ENCODE peak calls at places on chromosomes 5 and 9, in four cellular contexts. One of them, this sample, is unnamed.

GRCh38 chr5:73286891-73287290 is 113.9 kb downstream of the TMEM174 start:
- DNase-seq in fibroblast of mammary gland: no peak
- DNase-seq in bronchial epithelial cell: no peak
- DNase-seq in omental fat pad: no peak
- DNase-seq in this sample: no peak

GRCh38 chr9:8468048-8468600 is 668.5 kb upstream of the DMAC1 start:
- DNase-seq in fibroblast of mammary gland: no peak
- DNase-seq in bronchial epithelial cell: no peak
- DNase-seq in omental fat pad: no peak
- DNase-seq in this sample: no peak

GRCh38 chr5:115979203-115979602 is 16.9 kb downstream of the LVRN start:
- DNase-seq in fibroblast of mammary gland: no peak
- DNase-seq in bronchial epithelial cell: no peak
- DNase-seq in omental fat pad: no peak
- DNase-seq in this sample: no peak

GRCh38 chr9:68851657-68852056 is 146.6 kb downstream of the PIP5K1B start:
- DNase-seq in fibroblast of mammary gland: peak
- DNase-seq in bronchial epithelial cell: no peak
- DNase-seq in omental fat pad: no peak
- DNase-seq in this sample: no peak

GRCh38 chr5:127826011-127826410 is 122.8 kb downstream of the CCDC192 start:
- DNase-seq in fibroblast of mammary gland: peak
- DNase-seq in bronchial epithelial cell: no peak
- DNase-seq in omental fat pad: no peak
- DNase-seq in this sample: no peak

GRCh38 chr5:2378976-2379375 is 372.5 kb downstream of the IRX2 start:
- DNase-seq in fibroblast of mammary gland: no peak
- DNase-seq in bronchial epithelial cell: no peak
- DNase-seq in omental fat pad: no peak
- DNase-seq in this sample: no peak

GRCh38 chr9:87713278-87713989 is 12.5 kb upstream of the CTSL start:
- DNase-seq in fibroblast of mammary gland: peak
- DNase-seq in bronchial epithelial cell: peak
- DNase-seq in omental fat pad: peak
- DNase-seq in this sample: peak

GRCh38 chr9:127899200-127899943 is at the start of gene ST6GALNAC6:
- DNase-seq in fibroblast of mammary gland: peak
- DNase-seq in bronchial epithelial cell: no peak
- DNase-seq in omental fat pad: no peak
- DNase-seq in this sample: peak

GRCh38 chr5:136143312-136143711 is 10.7 kb downstream of the SMAD5 start:
- DNase-seq in fibroblast of mammary gland: no peak
- DNase-seq in bronchial epithelial cell: no peak
- DNase-seq in omental fat pad: no peak
- DNase-seq in this sample: no peak

GRCh38 chr5:75235711-75236110 is 967 bp downstream of the ANKRD31 start:
- DNase-seq in fibroblast of mammary gland: no peak
- DNase-seq in bronchial epithelial cell: no peak
- DNase-seq in omental fat pad: no peak
- DNase-seq in this sample: no peak

GRCh38 chr5:75242067-75242466 is 5.4 kb upstream of the ANKRD31 start:
- DNase-seq in fibroblast of mammary gland: no peak
- DNase-seq in bronchial epithelial cell: peak
- DNase-seq in omental fat pad: no peak
- DNase-seq in this sample: no peak

GRCh38 chr5:75239681-75240080 is 3.0 kb upstream of the ANKRD31 start:
- DNase-seq in fibroblast of mammary gland: no peak
- DNase-seq in bronchial epithelial cell: peak
- DNase-seq in omental fat pad: no peak
- DNase-seq in this sample: no peak

GRCh38 chr5:75234251-75234650 is 2.4 kb downstream of the ANKRD31 start:
- DNase-seq in fibroblast of mammary gland: no peak
- DNase-seq in bronchial epithelial cell: peak
- DNase-seq in omental fat pad: no peak
- DNase-seq in this sample: no peak

DNA sequence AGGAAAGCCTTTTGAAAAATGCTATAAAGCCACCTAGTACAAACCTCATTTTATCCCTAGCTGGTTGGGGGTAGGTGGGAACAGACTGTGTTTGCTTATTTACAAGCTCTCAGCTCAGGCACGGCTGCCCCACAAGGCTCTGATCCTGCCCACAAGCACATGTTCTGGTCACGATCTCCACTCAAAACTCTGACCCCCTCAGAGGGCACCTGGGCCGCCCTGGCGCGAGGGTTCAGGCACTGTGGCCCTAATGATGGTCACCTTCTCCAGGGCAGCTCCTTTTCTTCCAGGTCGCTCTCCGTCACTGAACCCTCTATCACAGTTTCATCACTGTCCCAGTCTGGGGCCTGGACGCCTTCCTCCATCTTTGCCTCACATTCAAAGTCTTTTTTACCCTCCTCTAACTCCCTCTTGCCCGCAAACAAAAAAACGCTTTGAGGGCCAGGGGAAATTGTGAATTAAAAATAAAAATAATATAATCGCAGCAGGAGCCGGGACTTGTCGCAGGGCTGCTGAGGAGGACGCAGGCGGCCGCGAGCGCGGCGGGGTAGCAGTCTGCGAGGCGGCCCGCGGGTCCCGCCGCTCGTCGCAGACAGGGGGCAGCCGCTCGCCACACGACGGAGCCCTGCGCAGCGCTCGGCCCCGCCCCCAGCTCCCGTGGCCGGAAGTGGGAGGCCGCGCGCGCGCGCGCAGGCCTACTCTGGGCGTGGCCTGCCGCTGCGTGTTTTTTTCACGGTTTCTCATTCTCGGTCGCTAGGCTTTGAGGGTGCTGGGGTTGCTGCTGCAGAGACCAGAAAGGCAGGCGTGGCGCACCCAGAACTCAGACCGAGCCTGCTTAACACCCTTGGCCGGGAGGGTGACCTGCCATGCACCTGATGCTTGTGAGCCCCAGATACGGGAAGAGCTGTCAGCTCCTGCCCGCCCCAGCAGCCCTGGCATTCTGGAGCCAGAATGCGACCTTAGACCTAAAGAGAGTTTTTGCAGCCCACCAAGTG is at the start of gene ANKRD31:
- DNase-seq in fibroblast of mammary gland: peak
- DNase-seq in bronchial epithelial cell: peak
- DNase-seq in omental fat pad: peak
- DNase-seq in this sample: peak
- TF ChIP-seq CTCF in fibroblast of mammary gland: no peak
- TF ChIP-seq CTCF in bronchial epithelial cell: peak
- TF ChIP-seq CTCF in omental fat pad: peak
- TF ChIP-seq CTCF in this sample: peak

GRCh38 chr9:121283072-121283398 is 15.1 kb downstream of the GSN start:
- DNase-seq in fibroblast of mammary gland: no peak
- DNase-seq in bronchial epithelial cell: no peak
- DNase-seq in omental fat pad: no peak
- DNase-seq in this sample: no peak

GRCh38 chr9:121279841-121280388 is 12.0 kb downstream of the GSN start:
- DNase-seq in fibroblast of mammary gland: no peak
- DNase-seq in bronchial epithelial cell: no peak
- DNase-seq in omental fat pad: no peak
- DNase-seq in this sample: no peak

GRCh38 chr9:121282309-121283071 is 14.5 kb downstream of the GSN start:
- DNase-seq in fibroblast of mammary gland: peak
- DNase-seq in bronchial epithelial cell: peak
- DNase-seq in omental fat pad: no peak
- DNase-seq in this sample: peak

GRCh38 chr9:121280715-121281613 is 13.0 kb downstream of the GSN start:
- DNase-seq in fibroblast of mammary gland: no peak
- DNase-seq in bronchial epithelial cell: no peak
- DNase-seq in omental fat pad: no peak
- DNase-seq in this sample: no peak

DNA sequence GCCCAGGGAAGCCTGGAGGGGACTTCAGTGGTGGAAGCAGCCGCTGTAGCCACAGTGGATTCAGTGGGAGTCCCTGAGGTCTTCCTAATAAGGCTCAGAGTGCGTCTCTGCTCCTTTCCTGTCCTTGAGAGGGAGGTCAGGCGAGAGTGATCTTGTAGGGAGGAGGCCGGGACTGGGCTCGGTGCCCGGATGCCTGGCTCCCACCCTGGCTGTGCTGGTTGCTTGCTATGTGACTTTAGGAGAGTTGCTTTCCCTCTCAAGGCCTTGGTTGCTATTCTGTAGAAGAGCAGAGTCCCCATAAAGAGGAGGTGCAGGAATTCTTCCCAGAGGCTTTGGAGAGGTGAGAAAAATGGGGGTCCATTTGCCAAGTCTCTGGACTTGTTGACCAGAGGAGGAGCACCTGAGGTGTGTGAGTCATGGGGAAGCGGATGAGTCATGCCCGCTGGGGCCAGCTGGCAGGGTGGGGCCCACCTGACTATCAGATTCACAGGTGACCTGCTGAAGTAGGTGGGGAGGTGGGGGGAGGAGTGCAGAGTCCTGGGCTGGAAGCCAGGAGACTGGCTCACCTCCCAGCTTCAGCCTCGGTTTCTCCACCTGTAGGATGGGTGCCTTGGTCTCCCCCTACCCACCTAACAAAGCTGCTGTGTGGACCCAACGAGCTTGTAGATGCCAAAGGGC is 13.8 kb downstream of the GSN start:
- DNase-seq in fibroblast of mammary gland: peak
- DNase-seq in bronchial epithelial cell: peak
- DNase-seq in omental fat pad: peak
- DNase-seq in this sample: peak
- TF ChIP-seq CTCF in fibroblast of mammary gland: no peak
- TF ChIP-seq CTCF in bronchial epithelial cell: peak
- TF ChIP-seq CTCF in omental fat pad: no peak
- TF ChIP-seq CTCF in this sample: no peak

GRCh38 chr5:119746984-119747383 is 117.6 kb downstream of the FAM170A start:
- DNase-seq in fibroblast of mammary gland: no peak
- DNase-seq in bronchial epithelial cell: no peak
- DNase-seq in omental fat pad: no peak
- DNase-seq in this sample: no peak

GRCh38 chr5:119742311-119742710 is 113.0 kb downstream of the FAM170A start:
- DNase-seq in fibroblast of mammary gland: peak
- DNase-seq in bronchial epithelial cell: peak
- DNase-seq in omental fat pad: no peak
- DNase-seq in this sample: no peak

GRCh38 chr5:119745976-119746375 is 116.6 kb downstream of the FAM170A start:
- DNase-seq in fibroblast of mammary gland: no peak
- DNase-seq in bronchial epithelial cell: peak
- DNase-seq in omental fat pad: no peak
- DNase-seq in this sample: no peak

GRCh38 chr5:119743927-119744326 is 114.6 kb downstream of the FAM170A start:
- DNase-seq in fibroblast of mammary gland: peak
- DNase-seq in bronchial epithelial cell: peak
- DNase-seq in omental fat pad: no peak
- DNase-seq in this sample: no peak
- TF ChIP-seq CTCF in fibroblast of mammary gland: peak
- TF ChIP-seq CTCF in bronchial epithelial cell: peak
- TF ChIP-seq CTCF in omental fat pad: no peak
- TF ChIP-seq CTCF in this sample: no peak

GRCh38 chr5:9283473-9283872 is 262.4 kb downstream of the SEMA5A start:
- DNase-seq in fibroblast of mammary gland: no peak
- DNase-seq in bronchial epithelial cell: no peak
- DNase-seq in omental fat pad: no peak
- DNase-seq in this sample: no peak
- TF ChIP-seq CTCF in fibroblast of mammary gland: no peak
- TF ChIP-seq CTCF in bronchial epithelial cell: no peak
- TF ChIP-seq CTCF in omental fat pad: no peak
- TF ChIP-seq CTCF in this sample: peak

GRCh38 chr9:123426406-123426805 is 70.4 kb downstream of the CRB2 start:
- DNase-seq in fibroblast of mammary gland: no peak
- DNase-seq in bronchial epithelial cell: no peak
- DNase-seq in omental fat pad: no peak
- DNase-seq in this sample: no peak
- TF ChIP-seq CTCF in fibroblast of mammary gland: no peak
- TF ChIP-seq CTCF in bronchial epithelial cell: no peak
- TF ChIP-seq CTCF in omental fat pad: no peak
- TF ChIP-seq CTCF in this sample: no peak

GRCh38 chr9:107712390-107712789 is 222.8 kb upstream of the KLF4 start:
- DNase-seq in fibroblast of mammary gland: peak
- DNase-seq in bronchial epithelial cell: peak
- DNase-seq in omental fat pad: no peak
- DNase-seq in this sample: no peak
- TF ChIP-seq CTCF in fibroblast of mammary gland: peak
- TF ChIP-seq CTCF in bronchial epithelial cell: peak
- TF ChIP-seq CTCF in omental fat pad: no peak
- TF ChIP-seq CTCF in this sample: no peak

GRCh38 chr5:157690690-157691433 is 19.5 kb downstream of the C5orf52 start:
- DNase-seq in fibroblast of mammary gland: no peak
- DNase-seq in bronchial epithelial cell: no peak
- DNase-seq in omental fat pad: no peak
- DNase-seq in this sample: no peak

GRCh38 chr5:157686841-157687554 is 15.7 kb downstream of the C5orf52 start:
- DNase-seq in fibroblast of mammary gland: no peak
- DNase-seq in bronchial epithelial cell: no peak
- DNase-seq in omental fat pad: no peak
- DNase-seq in this sample: no peak

DNA sequence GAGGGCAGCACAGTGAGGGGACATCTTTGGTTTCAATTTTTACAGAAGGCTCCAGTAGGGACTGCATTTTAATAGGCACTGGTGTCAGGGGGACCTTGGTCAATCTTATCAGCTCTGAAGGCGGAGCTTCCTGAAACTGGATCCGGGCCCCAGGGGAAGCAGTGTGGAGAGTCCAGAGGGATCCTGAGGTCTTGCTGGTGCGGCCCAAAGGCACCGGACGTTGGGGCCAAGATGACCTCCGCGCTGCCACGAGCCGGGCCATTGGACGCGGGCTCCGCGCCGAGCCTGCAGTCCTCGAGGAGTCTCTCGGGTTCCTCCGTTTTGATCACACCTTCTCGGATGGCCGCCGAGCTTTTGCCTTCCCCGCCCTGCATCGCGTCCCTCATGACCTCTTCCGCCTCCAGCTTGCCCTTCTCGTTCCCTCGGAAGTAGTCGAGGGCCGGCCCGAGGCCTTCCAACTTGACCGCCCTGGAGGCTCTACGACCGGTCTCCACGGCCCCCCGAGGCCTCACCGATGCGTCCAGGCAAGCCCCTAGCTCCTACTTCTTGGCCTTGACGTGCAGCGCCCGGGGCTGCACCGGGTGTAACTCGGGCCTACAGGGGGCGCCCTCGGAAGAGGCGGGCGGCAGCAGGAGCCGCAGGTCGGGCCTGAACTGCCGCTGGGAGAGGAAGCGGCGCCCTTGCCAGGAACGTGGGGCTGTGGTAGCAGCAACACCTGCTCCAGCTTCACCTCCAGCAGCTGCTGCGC is 18.8 kb downstream of the C5orf52 start:
- DNase-seq in fibroblast of mammary gland: no peak
- DNase-seq in bronchial epithelial cell: no peak
- DNase-seq in omental fat pad: no peak
- DNase-seq in this sample: peak
- TF ChIP-seq CTCF in fibroblast of mammary gland: no peak
- TF ChIP-seq CTCF in bronchial epithelial cell: peak
- TF ChIP-seq CTCF in omental fat pad: no peak
- TF ChIP-seq CTCF in this sample: no peak

GRCh38 chr5:20606006-20606405 is 618.0 kb upstream of the CDH18 start:
- DNase-seq in fibroblast of mammary gland: peak
- DNase-seq in bronchial epithelial cell: no peak
- DNase-seq in omental fat pad: no peak
- DNase-seq in this sample: no peak

DNA sequence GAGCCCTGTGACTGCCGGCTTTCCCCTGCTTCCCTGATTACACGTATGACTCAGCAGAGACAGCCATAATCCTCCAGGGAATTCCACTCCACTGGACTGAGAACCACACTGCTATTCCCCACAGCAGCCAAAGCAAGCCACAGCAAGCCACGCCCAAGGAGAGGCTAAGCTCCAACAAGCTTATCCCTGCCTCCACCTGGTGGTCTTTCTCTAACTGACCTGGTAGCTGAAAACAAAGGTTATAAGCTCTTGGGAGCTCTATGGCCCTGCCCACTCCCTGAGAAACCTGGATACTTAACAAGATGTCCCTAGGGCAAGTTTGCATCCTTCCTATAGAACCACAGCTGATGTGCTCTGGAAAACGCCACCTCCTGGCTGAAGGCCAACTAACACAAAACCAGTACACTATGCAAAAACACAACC is 613.7 kb upstream of the CDH18 start:
- DNase-seq in fibroblast of mammary gland: peak
- DNase-seq in bronchial epithelial cell: peak
- DNase-seq in omental fat pad: no peak
- DNase-seq in this sample: no peak
- TF ChIP-seq CTCF in fibroblast of mammary gland: no peak
- TF ChIP-seq CTCF in bronchial epithelial cell: no peak
- TF ChIP-seq CTCF in omental fat pad: no peak
- TF ChIP-seq CTCF in this sample: no peak